ENCODE peak calls at places on chromosomes 4 and X, in ten cellular contexts. N is heart left ventricle, L is cardiac muscle cell, Z is breast epithelium, S is body of pancreas, P is brain microvascular endothelial cell, M is left ventricle myocardium inferior, H is transverse colon, C is heart right ventricle, U is AG04450. F is an unnamed sample.

GRCh38 chr4:47531241-47531953 is 46.3 kb downstream of the ATP10D start:
- DNase-seq in N (peak), L (peak), Z (no peak), S (no peak), P (peak), M (no peak), H (peak), C (no peak), U (peak), F (no peak)

GRCh38 chrX:2316534-2316933 is 184.2 kb downstream of the DHRSX start:
- DNase-seq in N (no peak), L (no peak), Z (no peak), S (no peak), P (no peak), M (no peak), H (no peak), C (no peak), U (no peak), F (no peak)

GRCh38 chr4:5863461-5864113 is 29.3 kb downstream of the CRMP1 start:
- DNase-seq in N (no peak), L (peak), Z (no peak), S (no peak), P (peak), M (no peak), H (no peak), C (no peak), U (peak), F (no peak)

GRCh38 chrX:49059209-49060191 is 701 bp downstream of the CCDC120 start:
- DNase-seq in N (no peak), L (no peak), Z (no peak), S (no peak), P (no peak), M (no peak), H (peak), C (no peak), U (no peak), F (no peak)

GRCh38 chrX:48003367-48003757 is 427 bp downstream of the ZNF182 start:
- DNase-seq in N (no peak), L (no peak), Z (no peak), S (no peak), P (no peak), M (no peak), H (peak), C (no peak), U (no peak), F (no peak)

GRCh38 chr4:77074961-77075855 is 581 bp downstream of the CCNI start:
- DNase-seq in N (peak), L (peak), Z (peak), S (peak), P (peak), M (peak), H (peak), C (peak), U (no peak), F (peak)

GRCh38 chr4:159283697-159284492 is 181.0 kb downstream of the RAPGEF2 start:
- DNase-seq in N (no peak), L (peak), Z (no peak), S (no peak), P (peak), M (no peak), H (no peak), C (no peak), U (peak), F (no peak)

GRCh38 chr4:168701061-168701460 is 204.2 kb downstream of the PALLD start:
- DNase-seq in N (no peak), L (no peak), Z (no peak), S (no peak), P (no peak), M (no peak), H (no peak), C (no peak), U (no peak), F (no peak)

GRCh38 chr4:172802041-172802440 is 366.6 kb upstream of the GALNT7 start:
- DNase-seq in N (no peak), L (no peak), Z (no peak), S (no peak), P (no peak), M (no peak), H (no peak), C (no peak), U (no peak), F (no peak)

GRCh38 chr4:26139310-26139924 is 181.4 kb upstream of the RBPJ start:
- DNase-seq in N (no peak), L (no peak), Z (no peak), S (no peak), P (no peak), M (no peak), H (no peak), C (no peak), U (no peak), F (no peak)

DNA sequence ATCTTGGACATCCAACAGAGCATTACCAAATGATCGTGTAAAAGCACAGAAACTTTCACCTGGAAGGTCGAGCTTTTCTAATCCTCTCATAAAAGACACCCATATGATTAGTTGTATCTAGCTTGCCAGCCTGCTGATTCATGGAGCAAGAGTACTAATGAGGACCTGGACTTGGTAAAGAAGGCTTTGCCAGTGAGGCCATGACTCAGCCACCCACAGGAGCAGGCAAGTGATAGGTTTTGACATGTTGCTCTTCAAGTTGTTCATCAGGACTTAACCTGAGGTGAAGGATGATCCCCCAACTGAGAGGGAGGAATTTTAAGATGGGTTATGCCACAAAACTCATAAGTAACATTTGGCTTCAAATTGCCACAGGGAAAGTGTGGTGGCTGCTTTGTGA is 24.7 kb upstream of the EPGN start:
- DNase-seq in N (no peak), L (peak), Z (no peak), S (no peak), P (no peak), M (no peak), H (no peak), C (no peak), U (no peak), F (no peak)
- H3K27ac ChIP-seq in N (no peak), L (no peak), Z (no peak), S (no peak), P (peak), M (no peak), H (no peak), C (no peak), U (no peak), F (no peak)

GRCh38 chr4:81021995-81022394 is 8.5 kb upstream of the BMP3 start:
- DNase-seq in N (no peak), L (no peak), Z (no peak), S (no peak), P (no peak), M (no peak), H (no peak), C (no peak), U (no peak), F (no peak)
- H3K4me3 ChIP-seq in N (no peak), L (no peak), Z (no peak), S (no peak), P (no peak), M (no peak), H (no peak), C (no peak), U (no peak), F (no peak)

DNA sequence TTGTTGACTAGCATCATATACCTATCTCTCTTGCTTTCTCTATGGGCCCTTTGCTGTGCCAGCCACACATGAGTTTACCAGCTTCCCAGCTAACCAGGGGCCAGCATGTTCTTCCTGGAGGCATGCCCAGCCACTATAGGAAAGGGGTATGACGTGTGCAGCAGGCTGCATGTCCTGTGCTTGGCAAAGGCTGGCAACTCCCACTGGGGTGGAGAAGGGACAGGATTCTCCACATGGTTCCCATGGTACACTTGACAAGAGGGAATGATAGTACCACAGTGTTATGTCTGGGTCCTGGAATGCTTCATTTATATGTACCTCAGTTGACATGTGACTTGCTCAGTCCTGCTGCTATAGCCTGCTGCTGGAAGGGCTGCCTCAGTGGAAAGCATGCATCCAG is 78.8 kb downstream of the TMEM164 start:
- DNase-seq in N (peak), L (peak), Z (no peak), S (peak), P (peak), M (peak), H (no peak), C (peak), U (no peak), F (no peak)
- H3K27ac ChIP-seq in N (peak), L (peak), Z (no peak), S (no peak), P (peak), M (peak), H (no peak), C (no peak), U (peak), F (peak)

DNA sequence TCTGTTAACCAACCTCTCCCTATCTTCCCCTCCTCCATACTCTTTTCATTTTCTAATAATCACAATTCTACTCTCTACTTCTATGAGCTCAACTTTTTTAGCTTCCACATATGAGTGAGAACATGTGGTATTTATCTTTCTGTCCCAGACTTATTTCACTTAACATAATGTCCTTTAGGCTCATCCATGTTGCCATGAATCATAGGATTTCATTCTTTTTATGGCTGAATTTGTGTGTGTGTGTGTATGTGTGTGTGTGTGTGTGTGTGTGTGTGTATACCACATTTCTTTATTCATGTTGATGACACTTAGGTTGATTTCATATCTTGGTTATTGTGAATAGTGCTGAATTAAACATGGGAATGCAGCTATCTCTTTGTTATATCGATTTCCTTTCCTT is 37.4 kb downstream of the RUFY3 start:
- DNase-seq in N (no peak), L (no peak), Z (no peak), S (no peak), P (peak), M (no peak), H (no peak), C (no peak), U (no peak), F (no peak)
- H3K4me3 ChIP-seq in N (no peak), L (no peak), Z (no peak), S (no peak), P (no peak), M (no peak), H (no peak), C (peak), U (no peak), F (no peak)

GRCh38 chr4:88957570-88957969 is 99.4 kb downstream of the FAM13A start:
- DNase-seq in N (no peak), L (peak), Z (no peak), S (no peak), P (no peak), M (no peak), H (no peak), C (no peak), U (no peak), F (no peak)

GRCh38 chr4:88953400-88953799 is 103.6 kb downstream of the FAM13A start:
- DNase-seq in N (no peak), L (peak), Z (no peak), S (no peak), P (no peak), M (no peak), H (no peak), C (no peak), U (no peak), F (no peak)

GRCh38 chr4:88960576-88960975 is 96.4 kb downstream of the FAM13A start:
- DNase-seq in N (no peak), L (no peak), Z (no peak), S (no peak), P (no peak), M (no peak), H (no peak), C (no peak), U (no peak), F (no peak)

GRCh38 chr4:88962430-88962829 is 94.6 kb downstream of the FAM13A start:
- DNase-seq in N (no peak), L (no peak), Z (no peak), S (no peak), P (no peak), M (no peak), H (no peak), C (no peak), U (no peak), F (no peak)

DNA sequence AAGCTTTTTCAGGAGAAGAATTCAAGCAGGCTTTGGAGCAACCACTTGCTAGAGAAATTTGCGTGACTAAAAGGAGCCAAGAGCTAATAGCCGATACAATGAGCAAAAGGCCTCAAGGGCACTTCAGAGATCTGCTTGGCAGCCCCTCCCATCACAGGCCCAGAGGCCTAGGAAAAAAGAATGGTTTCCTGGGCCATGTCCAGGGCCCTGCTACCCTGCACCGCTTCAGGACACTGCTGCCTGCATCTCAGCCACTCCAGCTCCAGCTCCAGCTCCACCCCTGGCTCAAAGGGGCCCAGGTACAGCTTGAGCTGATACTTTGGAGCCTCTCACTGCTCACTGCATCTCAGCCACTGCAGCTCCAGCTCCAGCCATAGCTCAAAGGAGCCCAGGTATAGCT is 98.9 kb downstream of the FAM13A start:
- DNase-seq in N (no peak), L (no peak), Z (no peak), S (no peak), P (no peak), M (no peak), H (no peak), C (no peak), U (no peak), F (no peak)
- H3K27ac ChIP-seq in N (no peak), L (no peak), Z (peak), S (peak), P (no peak), M (peak), H (peak), C (no peak), U (no peak), F (peak)

GRCh38 chr4:147482281-147482680 is 1.4 kb downstream of the EDNRA start:
- DNase-seq in N (no peak), L (no peak), Z (no peak), S (no peak), P (peak), M (no peak), H (no peak), C (no peak), U (no peak), F (no peak)
- H3K4me3 ChIP-seq in N (peak), L (peak), Z (peak), S (no peak), P (peak), M (peak), H (no peak), C (peak), U (peak), F (no peak)

GRCh38 chrX:134682081-134682480 is 23.8 kb upstream of the PLAC1 start:
- DNase-seq in N (no peak), L (no peak), Z (no peak), S (no peak), P (no peak), M (no peak), H (no peak), C (no peak), U (no peak), F (no peak)

GRCh38 chrX:134685662-134686061 is 27.4 kb upstream of the PLAC1 start:
- DNase-seq in N (no peak), L (peak), Z (no peak), S (no peak), P (peak), M (no peak), H (no peak), C (no peak), U (no peak), F (no peak)

GRCh38 chrX:134684956-134685355 is 26.7 kb upstream of the PLAC1 start:
- DNase-seq in N (no peak), L (no peak), Z (no peak), S (no peak), P (no peak), M (no peak), H (no peak), C (no peak), U (no peak), F (no peak)

GRCh38 chrX:134679644-134680043 is 21.4 kb upstream of the PLAC1 start:
- DNase-seq in N (no peak), L (no peak), Z (no peak), S (no peak), P (no peak), M (no peak), H (no peak), C (no peak), U (no peak), F (no peak)

DNA sequence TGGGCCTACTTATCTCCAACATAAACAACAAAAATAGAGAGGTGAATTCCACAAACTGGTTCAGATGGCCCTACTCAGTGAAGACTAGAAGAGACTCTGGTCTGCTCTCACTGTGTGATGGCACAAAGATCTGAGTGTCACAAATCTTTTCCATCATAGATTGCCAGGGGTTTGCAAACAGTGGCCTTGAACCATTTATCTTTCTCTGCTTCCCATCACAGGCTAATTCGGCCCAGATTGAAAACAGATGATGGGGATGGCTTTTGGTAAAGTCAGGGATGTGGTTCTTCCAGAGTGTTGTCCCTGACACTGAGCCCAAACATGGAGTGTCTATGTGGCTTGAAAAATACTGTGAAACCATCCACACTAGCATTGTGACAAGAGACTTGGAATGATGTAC is 25.1 kb upstream of the PLAC1 start:
- DNase-seq in N (no peak), L (no peak), Z (no peak), S (no peak), P (no peak), M (no peak), H (no peak), C (no peak), U (no peak), F (no peak)
- H3K27ac ChIP-seq in N (no peak), L (no peak), Z (no peak), S (no peak), P (no peak), M (no peak), H (no peak), C (no peak), U (no peak), F (no peak)

GRCh38 chr4:136476773-136477172 is 1055.5 kb downstream of the PCDH18 start:
- DNase-seq in N (no peak), L (no peak), Z (no peak), S (no peak), P (no peak), M (no peak), H (no peak), C (no peak), U (no peak), F (no peak)
- H3K4me3 ChIP-seq in N (no peak), L (no peak), Z (no peak), S (no peak), P (no peak), M (no peak), H (no peak), C (no peak), U (no peak), F (no peak)

DNA sequence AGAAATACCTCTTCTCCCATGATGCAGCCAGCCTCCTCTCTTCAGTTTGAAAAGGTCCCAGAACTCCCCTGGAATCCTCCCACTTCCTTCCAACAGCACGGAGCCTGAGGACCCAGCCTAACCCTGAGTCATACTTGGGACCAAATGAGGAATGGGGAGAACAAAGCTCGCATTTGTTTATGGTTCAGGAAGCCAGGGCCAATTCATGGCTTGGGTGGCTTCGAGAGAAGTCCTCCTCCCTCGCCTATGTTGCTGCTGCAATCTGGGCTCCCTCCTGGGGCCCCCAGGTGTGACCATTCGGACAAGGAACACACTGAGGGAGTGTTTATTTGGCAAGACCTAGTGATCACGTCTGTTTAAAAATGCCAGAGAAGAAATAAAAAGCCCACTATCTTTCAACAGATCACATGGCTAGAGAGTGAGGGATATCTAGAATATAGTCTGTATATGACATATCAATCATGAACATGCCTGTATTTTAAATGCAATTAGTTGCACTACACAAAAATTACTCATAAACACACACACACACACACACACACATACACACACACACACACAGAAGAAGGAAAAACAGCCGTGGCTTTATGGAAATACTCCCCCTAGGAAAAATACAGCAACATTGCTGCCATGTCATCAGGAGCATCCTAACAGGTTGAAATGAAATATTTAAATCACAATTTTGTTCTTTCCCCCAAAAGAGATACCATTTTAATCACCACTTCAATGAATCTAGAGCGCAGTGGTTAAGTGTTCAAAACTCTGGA is 155.7 kb upstream of the MAP3K15 start:
- DNase-seq in N (peak), L (peak), Z (no peak), S (no peak), P (peak), M (peak), H (peak), C (peak), U (peak), F (no peak)
- H3K27ac ChIP-seq in N (no peak), L (no peak), Z (peak), S (no peak), P (peak), M (peak), H (peak), C (peak), U (peak), F (no peak)

F was measured in lung.